ENCODE peak calls at places on chromosomes 2 and 18, in six cellular contexts. C is GM12878, U is HepG2, O is HCT116, M is K562, V is H1. N is an unnamed sample.

GRCh38 chr2:235467586-235467985 is 26.3 kb upstream of the AGAP1 start:
- DNase-seq in O (no peak), U (no peak), V (no peak), M (no peak), C (no peak), N (no peak)

GRCh38 chr2:241991236-241991635 is 121.7 kb downstream of the RTP5 start:
- DNase-seq in M (no peak), O (no peak), U (no peak), V (no peak), C (no peak), N (no peak)

GRCh38 chr2:176188218-176188968 is at the start of gene HOXD1:
- DNase-seq in U (peak), O (no peak), C (no peak), V (peak), M (peak), N (peak)

GRCh38 chr2:29213871-29214341 is 98.7 kb downstream of the CLIP4 start:
- DNase-seq in C (no peak), U (no peak), O (no peak), V (peak), M (no peak), N (no peak)

GRCh38 chr18:9135912-9136314 is 668 bp upstream of the ANKRD12 start:
- DNase-seq in U (peak), O (peak), C (no peak), V (peak), M (peak), N (peak)

GRCh38 chr2:237632991-237633629 is 5.7 kb downstream of the LRRFIP1 start:
- DNase-seq in C (no peak), U (no peak), M (no peak), V (no peak), O (no peak), N (no peak)

GRCh38 chr2:140892429-140892828 is 1238.4 kb downstream of the LRP1B start:
- DNase-seq in U (no peak), C (no peak), O (no peak), V (no peak), M (no peak), N (no peak)

GRCh38 chr2:170425291-170425751 is 247.4 kb downstream of the MYO3B start:
- DNase-seq in V (no peak), C (no peak), U (peak), M (no peak), O (no peak), N (no peak)

GRCh38 chr2:19125876-19126275 is 232.5 kb downstream of the OSR1 start:
- DNase-seq in M (no peak), U (no peak), O (no peak), C (no peak), V (no peak), N (no peak)

GRCh38 chr2:207035855-207036254 is 96.5 kb downstream of the CPO start:
- DNase-seq in O (no peak), U (no peak), M (no peak), V (no peak), C (no peak), N (no peak)

GRCh38 chr2:69192176-69192945 is 179.4 kb downstream of the ANTXR1 start:
- DNase-seq in V (no peak), U (no peak), M (no peak), O (no peak), C (no peak), N (no peak)

GRCh38 chr2:223101340-223102039 is 49.5 kb downstream of the KCNE4 start:
- DNase-seq in M (peak), O (peak), U (peak), C (peak), V (peak), N (peak)

GRCh38 chr2:223313101-223313500 is 261.1 kb downstream of the KCNE4 start:
- DNase-seq in O (no peak), V (no peak), C (no peak), M (no peak), U (no peak), N (no peak)

GRCh38 chr2:94877129-94877528 is 5.9 kb downstream of the TEKT4 start:
- DNase-seq in V (no peak), M (no peak), C (no peak), O (no peak), U (no peak), N (no peak)

GRCh38 chr2:110674620-110675555 is 3.0 kb downstream of the BUB1 start:
- DNase-seq in U (no peak), M (no peak), V (no peak), C (peak), O (no peak), N (no peak)

GRCh38 chr2:8539743-8540551 is 141.9 kb upstream of the ID2 start:
- DNase-seq in C (no peak), U (no peak), O (no peak), M (no peak), V (no peak), N (peak)

GRCh38 chr2:108133457-108133856 is 106.3 kb upstream of the SULT1C3 start:
- DNase-seq in U (no peak), O (no peak), M (no peak), V (no peak), C (no peak), N (no peak)

GRCh38 chr2:30382995-30383394 is 64.1 kb upstream of the LCLAT1 start:
- DNase-seq in O (no peak), M (no peak), U (no peak), V (no peak), C (no peak), N (no peak)

GRCh38 chr2:199315299-199316179 is 142.2 kb downstream of the SATB2 start:
- DNase-seq in M (peak), V (no peak), C (no peak), O (no peak), U (peak), N (peak)

GRCh38 chr2:113105047-113105446 is 22.4 kb upstream of the IL1RN start:
- DNase-seq in U (no peak), M (no peak), V (no peak), C (no peak), O (no peak), N (no peak)

GRCh38 chr2:105943977-105944376 is 199.3 kb downstream of the NCK2 start:
- DNase-seq in M (peak), C (no peak), O (no peak), U (no peak), V (no peak), N (no peak)

GRCh38 chr2:173354073-173354600 is 535 bp upstream of the CDCA7 start:
- DNase-seq in V (no peak), O (no peak), C (no peak), M (peak), U (peak), N (no peak)

GRCh38 chr2:59830601-59831000 is 722.9 kb downstream of the BCL11A start:
- DNase-seq in M (no peak), O (no peak), C (no peak), U (no peak), V (no peak), N (no peak)

GRCh38 chr2:186784930-186785329 is 64.0 kb downstream of the ZSWIM2 start:
- DNase-seq in M (no peak), C (no peak), O (no peak), U (no peak), V (no peak), N (no peak)

GRCh38 chr2:234257859-234258561 is 207.5 kb downstream of the SPP2 start:
- DNase-seq in M (no peak), C (no peak), U (peak), V (peak), O (peak), N (peak)
- TF ChIP-seq JUND in M (peak), C (no peak), U (no peak), V (no peak), O (peak), N (no peak)

GRCh38 chr2:128467321-128467901 is 148.7 kb upstream of the HS6ST1 start:
- DNase-seq in O (no peak), M (no peak), U (no peak), V (peak), C (no peak), N (no peak)

GRCh38 chr2:128464456-128464855 is 145.8 kb upstream of the HS6ST1 start:
- DNase-seq in U (no peak), C (no peak), M (no peak), V (peak), O (no peak), N (no peak)

GRCh38 chr2:128468186-128468585 is 149.5 kb upstream of the HS6ST1 start:
- DNase-seq in O (no peak), U (no peak), C (no peak), M (no peak), V (no peak), N (no peak)

GRCh38 chr2:128466377-128467175 is 147.9 kb upstream of the HS6ST1 start:
- DNase-seq in V (peak), O (no peak), M (no peak), C (no peak), U (no peak), N (no peak)

DNA sequence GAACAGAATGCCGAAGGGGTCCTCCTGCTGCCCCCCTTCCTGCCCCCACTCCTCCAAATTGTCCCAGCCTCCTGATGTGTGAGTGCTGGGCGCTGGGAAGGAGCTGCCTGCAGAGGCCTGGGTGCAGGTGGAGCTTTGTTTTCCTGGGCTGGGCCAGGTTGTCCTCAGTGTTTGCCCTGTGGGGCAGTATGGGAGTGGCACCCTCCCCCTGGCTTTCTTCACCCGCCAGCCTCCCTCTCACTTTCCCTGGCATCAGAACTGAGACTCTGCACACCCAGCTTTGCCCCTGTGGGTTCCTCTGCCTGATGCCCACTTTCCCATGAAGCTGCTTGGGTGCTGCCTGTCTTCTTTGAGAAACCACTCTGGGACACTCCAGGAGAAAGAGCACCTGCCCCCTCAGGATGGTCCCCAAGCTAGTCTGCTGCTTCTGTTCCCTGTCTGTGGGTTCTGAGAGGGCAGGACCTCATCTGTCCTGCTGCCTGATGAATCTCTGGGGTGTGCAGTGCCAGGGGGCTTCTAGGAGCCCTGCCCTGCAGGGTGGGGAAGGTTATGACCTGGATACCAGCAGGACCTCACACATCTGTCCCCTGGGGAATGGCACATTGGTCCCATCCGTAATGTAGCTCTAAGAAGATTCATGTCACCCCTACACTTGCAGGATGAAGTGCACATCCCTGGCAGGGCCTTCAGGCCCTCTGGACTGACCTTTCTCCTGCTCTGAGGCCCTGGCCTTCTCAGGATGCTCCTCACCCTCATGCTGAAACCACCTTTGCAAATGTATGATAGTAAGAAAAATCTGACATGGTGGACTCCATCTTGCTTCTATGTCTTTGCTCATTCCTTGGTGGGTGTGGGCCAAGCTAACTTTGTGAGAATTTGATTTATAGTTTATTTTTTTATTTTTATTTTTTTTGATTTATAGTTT is 146.8 kb upstream of the HS6ST1 start:
- DNase-seq in M (no peak), O (no peak), V (peak), U (no peak), C (no peak), N (no peak)
- TF ChIP-seq JUND in M (no peak), O (no peak), V (no peak), U (no peak), C (no peak), N (no peak)

GRCh38 chr18:78720456-78721250 is 259.0 kb upstream of the SALL3 start:
- DNase-seq in M (no peak), O (no peak), U (no peak), C (no peak), V (peak), N (no peak)
- TF ChIP-seq JUND in M (no peak), O (no peak), U (no peak), C (no peak), V (no peak), N (no peak)

GRCh38 chr2:181784556-181784955 is 104.2 kb upstream of the NEUROD1 start:
- DNase-seq in C (no peak), U (peak), V (no peak), O (peak), M (no peak), N (no peak)
- TF ChIP-seq JUND in C (no peak), U (no peak), V (no peak), O (peak), M (no peak), N (no peak)

GRCh38 chr2:96409543-96410184 is 74.1 kb downstream of the NCAPH start:
- DNase-seq in M (no peak), C (no peak), V (no peak), U (no peak), O (no peak), N (no peak)
- TF ChIP-seq JUND in M (no peak), C (no peak), V (no peak), U (no peak), O (no peak), N (no peak)

DNA sequence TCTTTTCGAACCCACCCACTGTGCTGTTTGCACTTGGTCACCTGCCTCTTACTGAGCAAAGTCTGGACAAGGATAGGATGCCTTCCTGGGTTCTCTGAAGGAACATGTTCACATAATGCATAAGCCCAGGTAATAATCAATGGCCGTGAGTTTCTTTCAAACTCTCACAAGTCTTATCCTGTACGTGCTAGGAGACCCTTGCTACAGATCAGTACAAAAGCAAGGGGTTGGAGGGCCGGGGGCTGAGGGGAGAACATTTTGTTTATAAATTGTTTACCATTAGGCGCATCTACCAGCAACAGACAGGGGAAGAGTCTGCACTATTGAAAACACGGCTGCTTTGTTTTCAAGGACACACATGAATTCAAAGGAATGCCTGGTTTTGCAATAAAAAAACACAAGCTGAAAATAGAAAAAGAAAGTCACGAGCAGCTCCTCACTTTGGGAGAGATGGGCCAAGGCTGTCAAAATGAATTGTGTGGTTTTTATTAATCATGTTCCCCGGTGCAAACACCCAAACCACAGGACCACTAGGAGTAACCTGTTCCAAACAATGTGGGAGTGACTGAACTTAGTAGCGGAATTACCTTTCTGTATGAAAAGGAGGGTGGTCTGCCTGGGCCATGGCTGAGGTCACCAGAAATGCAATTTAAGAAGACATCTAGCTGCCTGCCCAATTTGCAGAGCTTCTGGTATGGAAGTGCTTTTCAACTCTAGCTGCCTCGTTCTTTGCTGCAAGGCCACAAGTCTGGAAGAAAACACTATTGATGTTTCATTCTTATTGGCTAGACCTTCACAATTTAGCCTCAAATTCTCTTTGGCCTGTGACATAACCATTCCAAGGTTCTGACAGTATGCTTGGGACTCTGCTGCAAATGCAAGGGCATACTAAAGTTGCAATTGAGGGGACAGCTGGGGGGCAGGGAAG is 73.5 kb downstream of the CCBE1 start:
- DNase-seq in O (no peak), U (no peak), M (no peak), C (no peak), V (no peak), N (no peak)
- TF ChIP-seq JUND in O (no peak), U (no peak), M (no peak), C (no peak), V (no peak), N (no peak)

N was measured in T47D.